ENCODE peak calls at places on chromosomes 1 and 21, in four cellular contexts. S, F, R and G are unnamed samples.
A peak's percentile ranks its signal among the peaks of the same experiment; 100 is the strongest.

GRCh38 chr1:207826557-207827487 is 75.0 kb downstream of the CD46 start:
- DNase-seq in S (no peak), F (no peak), R (peak; percentile 90), G (peak; percentile 66)

GRCh38 chr1:3504823-3505155 is 50.3 kb downstream of the ARHGEF16 start:
- DNase-seq in S (no peak), F (no peak), R (no peak), G (peak; percentile 33)

GRCh38 chr1:204341380-204341779 is 18.3 kb downstream of the PLEKHA6 start:
- DNase-seq in S (no peak), F (no peak), R (peak; percentile 16), G (no peak)

GRCh38 chr21:33007747-33008146 is 18.0 kb upstream of the OLIG2 start:
- DNase-seq in S (no peak), F (no peak), R (no peak), G (no peak)

GRCh38 chr1:103525114-103525606 is 339 bp upstream of the RNPC3 start:
- DNase-seq in S (peak; percentile 73), F (no peak), R (peak; percentile 48), G (peak; percentile 56)

GRCh38 chr1:95956215-95956614 is 722.2 kb downstream of the RWDD3 start:
- DNase-seq in S (no peak), F (no peak), R (no peak), G (no peak)

GRCh38 chr1:199585392-199585791 is 442.1 kb upstream of the NR5A2 start:
- DNase-seq in S (no peak), F (no peak), R (no peak), G (no peak)

GRCh38 chr1:236009857-236010256 is 55.0 kb downstream of the NID1 start:
- DNase-seq in S (no peak), F (no peak), R (no peak), G (peak; percentile 87)

GRCh38 chr1:22196041-22196440 is 53.1 kb upstream of the WNT4 start:
- DNase-seq in S (no peak), F (no peak), R (no peak), G (no peak)

GRCh38 chr1:156931974-156932710 is 11.7 kb downstream of the LRRC71 start:
- DNase-seq in S (no peak), F (no peak), R (no peak), G (no peak)

GRCh38 chr1:228045871-228046270 is 36.6 kb upstream of the ARF1 start:
- DNase-seq in S (no peak), F (peak; percentile 47), R (no peak), G (no peak)

GRCh38 chr1:104291156-104291555 is 541.5 kb downstream of the AMY1C start:
- DNase-seq in S (no peak), F (no peak), R (no peak), G (no peak)

GRCh38 chr21:30769724-30770431 is 14.7 kb upstream of the KRTAP21-1 start:
- DNase-seq in S (no peak), F (no peak), R (no peak), G (no peak)

GRCh38 chr1:27116697-27117096 is 38.2 kb downstream of the SLC9A1 start:
- DNase-seq in S (no peak), F (no peak), R (no peak), G (no peak)

GRCh38 chr21:30268608-30269197 is 14.0 kb downstream of the KRTAP24-1 start:
- DNase-seq in S (peak; percentile 41), F (peak; percentile 48), R (no peak), G (no peak)

GRCh38 chr1:242802973-242803372 is 278.5 kb upstream of the PLD5 start:
- DNase-seq in S (no peak), F (no peak), R (no peak), G (no peak)
- TF ChIP-seq JUN in S (no peak), F (no peak), R (no peak), G (no peak)

DNA sequence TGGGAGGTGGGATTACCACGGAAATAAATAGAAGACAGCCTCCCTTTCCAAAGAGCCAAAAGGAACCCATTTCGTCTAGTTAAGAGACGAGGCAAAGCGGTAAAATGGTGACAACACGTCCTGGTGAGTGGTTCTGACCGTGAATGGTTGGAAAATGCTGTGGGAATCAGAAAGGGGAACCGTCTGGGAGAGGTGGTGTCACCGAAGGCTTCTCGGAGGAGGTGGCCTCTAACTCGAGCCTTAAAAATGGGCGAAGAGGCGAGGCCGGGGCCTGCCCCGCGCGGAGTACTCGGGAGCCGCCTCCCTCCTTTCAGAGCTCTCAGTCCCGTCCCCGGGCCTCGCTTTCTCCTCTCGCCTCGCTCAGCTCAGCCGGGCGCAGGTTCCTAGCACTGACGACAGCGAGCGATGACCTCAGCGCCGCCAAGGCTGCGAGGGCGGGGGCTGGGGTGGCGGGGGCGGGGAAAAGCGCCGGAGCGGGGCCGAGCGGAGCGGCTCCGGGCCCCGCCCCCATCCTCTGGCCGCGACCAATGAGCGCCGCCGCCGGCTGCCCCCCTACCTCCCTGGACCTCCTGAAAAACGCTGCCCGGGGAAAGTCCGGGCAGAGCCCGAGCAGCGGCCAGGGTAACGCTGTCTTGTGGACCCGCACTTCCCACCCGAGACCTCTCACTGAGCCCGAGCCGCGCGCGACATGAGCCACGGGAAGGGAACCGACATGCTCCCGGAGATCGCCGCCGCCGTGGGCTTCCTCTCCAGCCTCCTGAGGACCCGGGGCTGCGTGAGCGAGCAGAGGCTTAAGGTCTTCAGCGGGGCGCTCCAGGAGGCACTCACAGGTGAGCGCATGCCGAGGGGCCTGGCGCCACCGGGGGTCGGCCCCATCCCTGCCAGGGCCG is at the start of gene BTG2:
- DNase-seq in S (peak; percentile 99), F (peak; percentile 85), R (peak; percentile 66), G (peak; percentile 91)
- H3K4me2 ChIP-seq in S (peak within 1 kb of the TSS; percentile 84), F (peak within 1 kb of the TSS; percentile 82), R (peak within 1 kb of the TSS; percentile 97), G (peak within 1 kb of the TSS; percentile 62)

DNA sequence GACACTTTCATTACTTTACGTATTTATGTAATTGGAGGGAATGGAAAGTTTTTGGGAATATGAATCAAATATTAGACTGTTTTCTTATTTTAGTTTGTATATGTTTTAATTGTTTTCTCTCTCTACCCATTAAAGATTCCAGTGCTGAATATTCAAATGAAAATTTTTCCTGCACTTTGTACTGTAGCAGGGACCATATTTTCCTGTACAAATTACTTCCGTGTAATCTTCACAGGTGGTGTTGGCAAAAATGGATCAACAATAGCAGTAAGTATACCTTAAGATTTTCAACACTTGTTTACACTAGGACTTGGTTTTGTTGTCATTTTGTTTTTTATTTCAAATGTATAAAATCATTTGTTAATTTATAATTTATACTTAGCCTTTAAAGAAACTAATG is 18.4 kb downstream of the DENND2D start:
- DNase-seq in S (no peak), F (no peak), R (no peak), G (no peak)
- H3K36me3 ChIP-seq in S (peaks cover 69% of the 10 kb centered on the region), F (peaks cover 19% of the 10 kb centered on the region), R (peaks cover 37% of the 10 kb centered on the region), G (peaks cover 4% of the 10 kb centered on the region)

DNA sequence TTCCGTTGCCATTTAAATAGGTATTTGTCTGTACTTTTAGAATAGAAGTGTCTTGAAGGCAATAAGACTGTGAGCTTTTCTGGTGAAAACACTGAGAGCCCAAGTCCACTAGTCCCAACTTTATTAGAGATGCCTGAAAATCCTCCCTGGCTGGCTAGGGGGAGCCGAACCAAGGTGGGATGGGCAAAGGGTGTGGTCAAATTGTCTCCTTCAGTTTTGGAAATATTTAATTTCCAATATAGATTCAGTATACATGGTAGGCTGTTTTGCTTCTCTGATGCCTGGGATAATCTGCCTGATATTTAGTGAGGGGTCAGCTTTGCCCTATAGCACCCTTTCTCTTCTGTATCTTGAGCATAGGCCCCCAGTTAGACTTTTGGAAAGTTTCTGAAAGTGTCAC is 3.5 kb downstream of the ROR1 start:
- DNase-seq in S (no peak), F (no peak), R (no peak), G (no peak)
- TF ChIP-seq JUN in S (no peak), F (no peak), R (no peak), G (no peak)

GRCh38 chr21:34022557-34023335 is 50.6 kb upstream of the MRPS6 start:
- DNase-seq in S (no peak), F (no peak), R (no peak), G (no peak)
- H3K4me2 ChIP-seq in S (peak overlapping the region; percentile 13), F (no peak overlapping the region), R (no peak overlapping the region), G (no peak overlapping the region)

DNA sequence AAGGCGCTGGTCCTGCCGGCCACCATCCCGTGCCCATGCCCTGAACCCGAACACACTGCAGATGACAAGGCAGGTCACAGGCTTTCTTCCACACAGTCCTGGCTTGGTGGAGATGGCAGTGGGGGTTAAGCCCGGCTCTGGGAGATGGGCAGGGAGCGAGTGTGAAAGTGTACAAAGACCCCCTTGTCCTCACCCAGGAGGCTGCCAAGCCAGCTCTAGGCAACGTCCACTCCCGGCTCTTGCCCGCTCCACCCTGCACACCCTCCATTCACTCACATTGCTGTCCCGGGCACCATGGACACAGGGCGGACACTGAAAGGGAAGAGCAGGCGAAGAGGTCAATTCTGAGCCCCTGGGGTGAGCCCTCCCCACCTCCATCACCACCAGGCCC is 8.9 kb downstream of the COL16A1 start:
- DNase-seq in S (no peak), F (no peak), R (no peak), G (no peak)
- H3K36me3 ChIP-seq in S (no peaks in the 10 kb centered on the region), F (no peaks in the 10 kb centered on the region), R (no peaks in the 10 kb centered on the region), G (no peaks in the 10 kb centered on the region)